ENCODE peak calls at places on chromosome 6, in eight cellular contexts. One of them, this sample, is unnamed.

GRCh38 chr6:130863415-130864230 is 36.4 kb downstream of the SMLR1 start:
- DNase-seq in activated naive CD4-positive, alpha-beta T cell treated with anti-CD3 and anti-CD28 coated beads for 36 hours: no peak
- DNase-seq in DMS79 treated with DMSO at 0.1 percent for 48 hours: no peak
- DNase-seq in lung: no peak
- DNase-seq in GM23248: no peak
- DNase-seq in midbrain: no peak
- DNase-seq in AG08396: no peak
- DNase-seq in T-helper 2 cell: no peak
- DNase-seq in this sample: peak; percentile 10

GRCh38 chr6:35370799-35371493 is 28.6 kb downstream of the PPARD start:
- DNase-seq in T-helper 2 cell: no peak
- DNase-seq in GM23248: peak; percentile 88
- DNase-seq in DMS79 treated with DMSO at 0.1 percent for 48 hours: peak; percentile 77
- DNase-seq in lung: peak; percentile 35
- DNase-seq in midbrain: peak; percentile 17
- DNase-seq in activated naive CD4-positive, alpha-beta T cell treated with anti-CD3 and anti-CD28 coated beads for 36 hours: no peak
- DNase-seq in AG08396: no peak
- DNase-seq in this sample: no peak

GRCh38 chr6:16223362-16223761 is 15.0 kb upstream of the GMPR start:
- DNase-seq in GM23248: no peak
- DNase-seq in T-helper 2 cell: no peak
- DNase-seq in DMS79 treated with DMSO at 0.1 percent for 48 hours: no peak
- DNase-seq in activated naive CD4-positive, alpha-beta T cell treated with anti-CD3 and anti-CD28 coated beads for 36 hours: no peak
- DNase-seq in AG08396: no peak
- DNase-seq in midbrain: no peak
- DNase-seq in lung: no peak
- DNase-seq in this sample: no peak

GRCh38 chr6:37020426-37021211 is 15.2 kb downstream of the FGD2 start:
- DNase-seq in T-helper 2 cell: no peak
- DNase-seq in midbrain: no peak
- DNase-seq in GM23248: no peak
- DNase-seq in activated naive CD4-positive, alpha-beta T cell treated with anti-CD3 and anti-CD28 coated beads for 36 hours: no peak
- DNase-seq in lung: no peak
- DNase-seq in DMS79 treated with DMSO at 0.1 percent for 48 hours: peak; percentile 64
- DNase-seq in AG08396: no peak
- DNase-seq in this sample: peak; percentile 79

GRCh38 chr6:169162968-169163903 is 90.4 kb downstream of the THBS2 start:
- DNase-seq in midbrain: no peak
- DNase-seq in lung: peak; percentile 42
- DNase-seq in DMS79 treated with DMSO at 0.1 percent for 48 hours: no peak
- DNase-seq in T-helper 2 cell: no peak
- DNase-seq in GM23248: peak; percentile 99
- DNase-seq in activated naive CD4-positive, alpha-beta T cell treated with anti-CD3 and anti-CD28 coated beads for 36 hours: peak; percentile 15
- DNase-seq in AG08396: peak; percentile 96
- DNase-seq in this sample: no peak

GRCh38 chr6:143441680-143442359 is 8.7 kb downstream of the ADAT2 start:
- DNase-seq in activated naive CD4-positive, alpha-beta T cell treated with anti-CD3 and anti-CD28 coated beads for 36 hours: peak; percentile 38
- DNase-seq in DMS79 treated with DMSO at 0.1 percent for 48 hours: no peak
- DNase-seq in GM23248: peak; percentile 83
- DNase-seq in T-helper 2 cell: peak; percentile 91
- DNase-seq in AG08396: no peak
- DNase-seq in midbrain: no peak
- DNase-seq in lung: no peak
- DNase-seq in this sample: no peak

GRCh38 chr6:38015341-38015740 is 195.8 kb downstream of the ZFAND3 start:
- DNase-seq in T-helper 2 cell: no peak
- DNase-seq in DMS79 treated with DMSO at 0.1 percent for 48 hours: no peak
- DNase-seq in AG08396: no peak
- DNase-seq in lung: no peak
- DNase-seq in activated naive CD4-positive, alpha-beta T cell treated with anti-CD3 and anti-CD28 coated beads for 36 hours: no peak
- DNase-seq in midbrain: no peak
- DNase-seq in GM23248: no peak
- DNase-seq in this sample: no peak

GRCh38 chr6:170545405-170545804 is 7.7 kb downstream of the PSMB1 start:
- DNase-seq in T-helper 2 cell: no peak
- DNase-seq in lung: no peak
- DNase-seq in AG08396: no peak
- DNase-seq in GM23248: no peak
- DNase-seq in midbrain: no peak
- DNase-seq in activated naive CD4-positive, alpha-beta T cell treated with anti-CD3 and anti-CD28 coated beads for 36 hours: no peak
- DNase-seq in DMS79 treated with DMSO at 0.1 percent for 48 hours: peak; percentile 84
- DNase-seq in this sample: peak; percentile 94

GRCh38 chr6:112268011-112268410 is 13.6 kb upstream of the LAMA4 start:
- DNase-seq in lung: no peak
- DNase-seq in AG08396: no peak
- DNase-seq in T-helper 2 cell: no peak
- DNase-seq in midbrain: no peak
- DNase-seq in GM23248: peak; percentile 16
- DNase-seq in activated naive CD4-positive, alpha-beta T cell treated with anti-CD3 and anti-CD28 coated beads for 36 hours: no peak
- DNase-seq in DMS79 treated with DMSO at 0.1 percent for 48 hours: no peak
- DNase-seq in this sample: no peak

GRCh38 chr6:36317623-36318022 is 19.1 kb downstream of the BNIP5 start:
- DNase-seq in midbrain: no peak
- DNase-seq in activated naive CD4-positive, alpha-beta T cell treated with anti-CD3 and anti-CD28 coated beads for 36 hours: no peak
- DNase-seq in T-helper 2 cell: no peak
- DNase-seq in GM23248: no peak
- DNase-seq in AG08396: no peak
- DNase-seq in lung: no peak
- DNase-seq in DMS79 treated with DMSO at 0.1 percent for 48 hours: no peak
- DNase-seq in this sample: no peak

GRCh38 chr6:15026832-15027231 is 219.0 kb upstream of the JARID2 start:
- DNase-seq in activated naive CD4-positive, alpha-beta T cell treated with anti-CD3 and anti-CD28 coated beads for 36 hours: no peak
- DNase-seq in AG08396: no peak
- DNase-seq in GM23248: no peak
- DNase-seq in T-helper 2 cell: no peak
- DNase-seq in midbrain: no peak
- DNase-seq in DMS79 treated with DMSO at 0.1 percent for 48 hours: no peak
- DNase-seq in lung: peak; percentile 32
- DNase-seq in this sample: peak; percentile 99

GRCh38 chr6:152720964-152721363 is 23.3 kb downstream of the MYCT1 start:
- DNase-seq in AG08396: no peak
- DNase-seq in lung: no peak
- DNase-seq in T-helper 2 cell: no peak
- DNase-seq in activated naive CD4-positive, alpha-beta T cell treated with anti-CD3 and anti-CD28 coated beads for 36 hours: no peak
- DNase-seq in GM23248: no peak
- DNase-seq in DMS79 treated with DMSO at 0.1 percent for 48 hours: no peak
- DNase-seq in midbrain: no peak
- DNase-seq in this sample: peak; percentile 43

GRCh38 chr6:3350252-3350826 is 91.6 kb downstream of the PSMG4 start:
- DNase-seq in lung: no peak
- DNase-seq in GM23248: no peak
- DNase-seq in AG08396: no peak
- DNase-seq in DMS79 treated with DMSO at 0.1 percent for 48 hours: no peak
- DNase-seq in activated naive CD4-positive, alpha-beta T cell treated with anti-CD3 and anti-CD28 coated beads for 36 hours: no peak
- DNase-seq in midbrain: no peak
- DNase-seq in T-helper 2 cell: no peak
- DNase-seq in this sample: no peak

GRCh38 chr6:134529921-134530320 is 212.0 kb upstream of the SGK1 start:
- DNase-seq in T-helper 2 cell: peak; percentile 42
- DNase-seq in GM23248: peak; percentile 49
- DNase-seq in AG08396: no peak
- DNase-seq in lung: no peak
- DNase-seq in DMS79 treated with DMSO at 0.1 percent for 48 hours: no peak
- DNase-seq in midbrain: no peak
- DNase-seq in activated naive CD4-positive, alpha-beta T cell treated with anti-CD3 and anti-CD28 coated beads for 36 hours: no peak
- DNase-seq in this sample: peak; percentile 22

GRCh38 chr6:156511570-156511969 is 265.6 kb upstream of the ARID1B start:
- DNase-seq in GM23248: no peak
- DNase-seq in midbrain: no peak
- DNase-seq in lung: no peak
- DNase-seq in T-helper 2 cell: no peak
- DNase-seq in DMS79 treated with DMSO at 0.1 percent for 48 hours: no peak
- DNase-seq in AG08396: no peak
- DNase-seq in activated naive CD4-positive, alpha-beta T cell treated with anti-CD3 and anti-CD28 coated beads for 36 hours: no peak
- DNase-seq in this sample: no peak

GRCh38 chr6:19833947-19834346 is 3.2 kb upstream of the ID4 start:
- DNase-seq in AG08396: no peak
- DNase-seq in DMS79 treated with DMSO at 0.1 percent for 48 hours: no peak
- DNase-seq in GM23248: no peak
- DNase-seq in T-helper 2 cell: no peak
- DNase-seq in midbrain: no peak
- DNase-seq in activated naive CD4-positive, alpha-beta T cell treated with anti-CD3 and anti-CD28 coated beads for 36 hours: no peak
- DNase-seq in lung: no peak
- DNase-seq in this sample: no peak

GRCh38 chr6:142542704-142543233 is 241.0 kb downstream of the ADGRG6 start:
- DNase-seq in AG08396: peak; percentile 22
- DNase-seq in T-helper 2 cell: no peak
- DNase-seq in lung: peak; percentile 36
- DNase-seq in midbrain: no peak
- DNase-seq in DMS79 treated with DMSO at 0.1 percent for 48 hours: no peak
- DNase-seq in activated naive CD4-positive, alpha-beta T cell treated with anti-CD3 and anti-CD28 coated beads for 36 hours: peak; percentile 14
- DNase-seq in GM23248: peak; percentile 95
- DNase-seq in this sample: no peak

GRCh38 chr6:142721213-142721920 is 223.6 kb downstream of the HIVEP2 start:
- DNase-seq in AG08396: no peak
- DNase-seq in lung: no peak
- DNase-seq in activated naive CD4-positive, alpha-beta T cell treated with anti-CD3 and anti-CD28 coated beads for 36 hours: no peak
- DNase-seq in DMS79 treated with DMSO at 0.1 percent for 48 hours: no peak
- DNase-seq in T-helper 2 cell: no peak
- DNase-seq in GM23248: no peak
- DNase-seq in midbrain: no peak
- DNase-seq in this sample: no peak

GRCh38 chr6:136226027-136226673 is 24.0 kb downstream of the MTFR2 start:
- DNase-seq in AG08396: peak; percentile 63
- DNase-seq in lung: peak; percentile 64
- DNase-seq in GM23248: peak; percentile 72
- DNase-seq in activated naive CD4-positive, alpha-beta T cell treated with anti-CD3 and anti-CD28 coated beads for 36 hours: peak; percentile 66
- DNase-seq in midbrain: peak; percentile 59
- DNase-seq in T-helper 2 cell: peak; percentile 69
- DNase-seq in DMS79 treated with DMSO at 0.1 percent for 48 hours: peak; percentile 7
- DNase-seq in this sample: peak; percentile 65

GRCh38 chr6:79257381-79258205 is 23.1 kb upstream of the HMGN3 start:
- DNase-seq in midbrain: no peak
- DNase-seq in GM23248: peak; percentile 73
- DNase-seq in activated naive CD4-positive, alpha-beta T cell treated with anti-CD3 and anti-CD28 coated beads for 36 hours: no peak
- DNase-seq in AG08396: no peak
- DNase-seq in T-helper 2 cell: no peak
- DNase-seq in DMS79 treated with DMSO at 0.1 percent for 48 hours: no peak
- DNase-seq in lung: no peak
- DNase-seq in this sample: no peak

GRCh38 chr6:154247119-154247814 is 109.3 kb downstream of the IPCEF1 start:
- DNase-seq in GM23248: no peak
- DNase-seq in DMS79 treated with DMSO at 0.1 percent for 48 hours: peak; percentile 14
- DNase-seq in lung: no peak
- DNase-seq in activated naive CD4-positive, alpha-beta T cell treated with anti-CD3 and anti-CD28 coated beads for 36 hours: peak; percentile 69
- DNase-seq in AG08396: no peak
- DNase-seq in midbrain: peak; percentile 16
- DNase-seq in T-helper 2 cell: peak; percentile 79
- DNase-seq in this sample: no peak

GRCh38 chr6:5869261-5869660 is 137.5 kb downstream of the NRN1 start:
- DNase-seq in T-helper 2 cell: peak; percentile 15
- DNase-seq in activated naive CD4-positive, alpha-beta T cell treated with anti-CD3 and anti-CD28 coated beads for 36 hours: no peak
- DNase-seq in lung: no peak
- DNase-seq in AG08396: no peak
- DNase-seq in DMS79 treated with DMSO at 0.1 percent for 48 hours: no peak
- DNase-seq in midbrain: no peak
- DNase-seq in GM23248: no peak
- DNase-seq in this sample: no peak

GRCh38 chr6:105769987-105770386 is 316.1 kb upstream of the PRDM1 start:
- DNase-seq in GM23248: peak; percentile 87
- DNase-seq in lung: no peak
- DNase-seq in activated naive CD4-positive, alpha-beta T cell treated with anti-CD3 and anti-CD28 coated beads for 36 hours: no peak
- DNase-seq in midbrain: no peak
- DNase-seq in AG08396: peak; percentile 31
- DNase-seq in T-helper 2 cell: no peak
- DNase-seq in DMS79 treated with DMSO at 0.1 percent for 48 hours: no peak
- DNase-seq in this sample: peak; percentile 57

GRCh38 chr6:125986956-125987617 is 747 bp downstream of the TRMT11 start:
- DNase-seq in midbrain: no peak
- DNase-seq in T-helper 2 cell: peak; percentile 61
- DNase-seq in activated naive CD4-positive, alpha-beta T cell treated with anti-CD3 and anti-CD28 coated beads for 36 hours: peak; percentile 22
- DNase-seq in DMS79 treated with DMSO at 0.1 percent for 48 hours: peak; percentile 58
- DNase-seq in GM23248: peak; percentile 44
- DNase-seq in lung: no peak
- DNase-seq in AG08396: no peak
- DNase-seq in this sample: peak; percentile 62

GRCh38 chr6:39688494-39688893 is 36.7 kb downstream of the KIF6 start:
- DNase-seq in lung: no peak
- DNase-seq in GM23248: peak; percentile 86
- DNase-seq in midbrain: no peak
- DNase-seq in T-helper 2 cell: no peak
- DNase-seq in activated naive CD4-positive, alpha-beta T cell treated with anti-CD3 and anti-CD28 coated beads for 36 hours: no peak
- DNase-seq in DMS79 treated with DMSO at 0.1 percent for 48 hours: peak; percentile 92
- DNase-seq in AG08396: peak; percentile 17
- DNase-seq in this sample: no peak

GRCh38 chr6:13923527-13924145 is 1.1 kb upstream of the RNF182 start:
- DNase-seq in DMS79 treated with DMSO at 0.1 percent for 48 hours: no peak
- DNase-seq in activated naive CD4-positive, alpha-beta T cell treated with anti-CD3 and anti-CD28 coated beads for 36 hours: no peak
- DNase-seq in T-helper 2 cell: no peak
- DNase-seq in GM23248: peak; percentile 86
- DNase-seq in lung: no peak
- DNase-seq in AG08396: peak; percentile 47
- DNase-seq in midbrain: no peak
- DNase-seq in this sample: no peak

GRCh38 chr6:99458319-99458718 is 33.2 kb upstream of the PNISR start:
- DNase-seq in lung: no peak
- DNase-seq in DMS79 treated with DMSO at 0.1 percent for 48 hours: no peak
- DNase-seq in T-helper 2 cell: peak; percentile 33
- DNase-seq in midbrain: no peak
- DNase-seq in AG08396: peak; percentile 10
- DNase-seq in activated naive CD4-positive, alpha-beta T cell treated with anti-CD3 and anti-CD28 coated beads for 36 hours: peak; percentile 5
- DNase-seq in GM23248: peak; percentile 55
- DNase-seq in this sample: peak; percentile 37

GRCh38 chr6:112282217-112282616 is 27.9 kb upstream of the LAMA4 start:
- DNase-seq in DMS79 treated with DMSO at 0.1 percent for 48 hours: peak; percentile 94
- DNase-seq in AG08396: peak; percentile 68
- DNase-seq in midbrain: no peak
- DNase-seq in activated naive CD4-positive, alpha-beta T cell treated with anti-CD3 and anti-CD28 coated beads for 36 hours: no peak
- DNase-seq in lung: peak; percentile 43
- DNase-seq in GM23248: peak; percentile 96
- DNase-seq in T-helper 2 cell: no peak
- DNase-seq in this sample: peak; percentile 84

GRCh38 chr6:19070520-19070919 is 683.4 kb downstream of the RNF144B start:
- DNase-seq in GM23248: no peak
- DNase-seq in midbrain: no peak
- DNase-seq in lung: no peak
- DNase-seq in activated naive CD4-positive, alpha-beta T cell treated with anti-CD3 and anti-CD28 coated beads for 36 hours: no peak
- DNase-seq in AG08396: no peak
- DNase-seq in DMS79 treated with DMSO at 0.1 percent for 48 hours: no peak
- DNase-seq in T-helper 2 cell: no peak
- DNase-seq in this sample: no peak

GRCh38 chr6:44078795-44079671 is 48.2 kb downstream of the MRPL14 start:
- DNase-seq in GM23248: peak; percentile 74
- DNase-seq in AG08396: peak; percentile 77
- DNase-seq in T-helper 2 cell: peak; percentile 68
- DNase-seq in DMS79 treated with DMSO at 0.1 percent for 48 hours: no peak
- DNase-seq in lung: peak; percentile 77
- DNase-seq in midbrain: no peak
- DNase-seq in activated naive CD4-positive, alpha-beta T cell treated with anti-CD3 and anti-CD28 coated beads for 36 hours: peak; percentile 86
- DNase-seq in this sample: no peak

GRCh38 chr6:39266375-39266774 is 37.1 kb upstream of the KCNK5 start:
- DNase-seq in lung: no peak
- DNase-seq in activated naive CD4-positive, alpha-beta T cell treated with anti-CD3 and anti-CD28 coated beads for 36 hours: no peak
- DNase-seq in GM23248: no peak
- DNase-seq in AG08396: no peak
- DNase-seq in T-helper 2 cell: no peak
- DNase-seq in midbrain: no peak
- DNase-seq in DMS79 treated with DMSO at 0.1 percent for 48 hours: peak; percentile 64
- DNase-seq in this sample: peak; percentile 55

GRCh38 chr6:3231213-3232016 is 4.0 kb upstream of the TUBB2B start:
- DNase-seq in DMS79 treated with DMSO at 0.1 percent for 48 hours: peak; percentile 74
- DNase-seq in activated naive CD4-positive, alpha-beta T cell treated with anti-CD3 and anti-CD28 coated beads for 36 hours: no peak
- DNase-seq in AG08396: peak; percentile 76
- DNase-seq in GM23248: peak; percentile 88
- DNase-seq in midbrain: peak; percentile 76
- DNase-seq in lung: peak; percentile 84
- DNase-seq in T-helper 2 cell: no peak
- DNase-seq in this sample: peak; percentile 97

GRCh38 chr6:44286285-44286565 is 16.0 kb downstream of the TMEM151B start:
- DNase-seq in midbrain: no peak
- DNase-seq in lung: no peak
- DNase-seq in AG08396: no peak
- DNase-seq in activated naive CD4-positive, alpha-beta T cell treated with anti-CD3 and anti-CD28 coated beads for 36 hours: no peak
- DNase-seq in GM23248: no peak
- DNase-seq in DMS79 treated with DMSO at 0.1 percent for 48 hours: no peak
- DNase-seq in T-helper 2 cell: no peak
- DNase-seq in this sample: peak; percentile 27

GRCh38 chr6:1381397-1382330 is 7.7 kb upstream of the FOXF2 start:
- DNase-seq in DMS79 treated with DMSO at 0.1 percent for 48 hours: no peak
- DNase-seq in T-helper 2 cell: peak; percentile 44
- DNase-seq in activated naive CD4-positive, alpha-beta T cell treated with anti-CD3 and anti-CD28 coated beads for 36 hours: peak; percentile 63
- DNase-seq in midbrain: peak; percentile 47
- DNase-seq in lung: no peak
- DNase-seq in AG08396: peak; percentile 86
- DNase-seq in GM23248: peak; percentile 63
- DNase-seq in this sample: peak; percentile 24